ENCODE peak calls at places on chromosomes 12 and 14, in five cellular contexts. V is SK-MEL-5, L is GM04504, M is K562, K is fibroblast of mammary gland. P is an unnamed sample.
A peak's percentile ranks its signal among the peaks of the same experiment; 100 is the strongest.

GRCh38 chr12:131456301-131457027 is 254.4 kb upstream of the SFSWAP start:
- DNase-seq in V (no peak), L (no peak), K (no peak), M (no peak), P (no peak)

GRCh38 chr12:9718968-9719367 is 13.9 kb downstream of the CLECL1 start:
- DNase-seq in K (no peak), V (no peak), M (no peak), L (no peak), P (no peak)

GRCh38 chr14:24080888-24081738 is 9.8 kb downstream of the CPNE6 start:
- DNase-seq in M (peak; percentile 85), V (peak; percentile 38), K (peak; percentile 11), L (no peak), P (peak; percentile 8)

GRCh38 chr14:42513837-42514236 is 907.2 kb downstream of the LRFN5 start:
- DNase-seq in L (no peak), M (no peak), K (no peak), V (no peak), P (no peak)

GRCh38 chr12:109027767-109028166 is 6.9 kb upstream of the SVOP start:
- DNase-seq in M (no peak), K (peak; percentile 11), V (no peak), L (no peak), P (peak; percentile 4)

GRCh38 chr14:105199093-105199492 is 18.0 kb upstream of the NUDT14 start:
- DNase-seq in M (peak; percentile 71), L (no peak), V (no peak), K (peak; percentile 17), P (no peak)

GRCh38 chr12:29207120-29207519 is 58.0 kb downstream of the FAR2 start:
- DNase-seq in L (no peak), V (no peak), M (no peak), K (peak; percentile 13), P (no peak)

GRCh38 chr14:24334431-24335271 is at the start of gene ADCY4:
- DNase-seq in L (no peak), M (no peak), V (no peak), K (no peak), P (no peak)

GRCh38 chr12:131672941-131673330 is 38.0 kb upstream of the SFSWAP start:
- DNase-seq in L (no peak), K (no peak), V (no peak), M (no peak), P (no peak)

GRCh38 chr12:47053991-47054390 is 25.4 kb upstream of the PCED1B start:
- DNase-seq in K (no peak), L (no peak), M (no peak), V (no peak), P (no peak)

GRCh38 chr12:116133149-116133548 is 144.3 kb downstream of the MED13L start:
- DNase-seq in K (peak; percentile 60), V (no peak), L (no peak), M (no peak), P (peak; percentile 33)

GRCh38 chr12:8692573-8692972 is 5.2 kb upstream of the RIMKLB start:
- DNase-seq in V (no peak), K (peak; percentile 15), M (peak; percentile 34), L (no peak), P (peak; percentile 18)

GRCh38 chr12:53060721-53061276 is 10.9 kb downstream of the TNS2 start:
- DNase-seq in K (no peak), L (no peak), V (no peak), M (no peak), P (no peak)

GRCh38 chr12:14665354-14666348 is 30.7 kb downstream of the GUCY2C start:
- DNase-seq in V (no peak), M (no peak), L (no peak), K (no peak), P (no peak)

GRCh38 chr14:51578853-51579252 is 72.9 kb upstream of the FRMD6 start:
- DNase-seq in V (no peak), M (no peak), L (no peak), K (no peak), P (no peak)

GRCh38 chr14:75453817-75454434 is 26.1 kb downstream of the JDP2 start:
- DNase-seq in K (no peak), M (peak; percentile 22), L (no peak), V (no peak), P (no peak)

GRCh38 chr12:77625441-77625840 is 205.3 kb upstream of the NAV3 start:
- DNase-seq in L (peak; percentile 92), V (no peak), K (peak; percentile 95), M (no peak), P (peak; percentile 96)

GRCh38 chr14:76931629-76932402 is 96.7 kb downstream of the IRF2BPL start:
- DNase-seq in L (no peak), V (no peak), K (no peak), M (no peak), P (no peak)

GRCh38 chr14:63857467-63858030 is 4.7 kb downstream of the SYNE2 start:
- DNase-seq in L (no peak), V (no peak), K (peak; percentile 28), M (no peak), P (no peak)

GRCh38 chr12:53096761-53097160 is 706 bp upstream of the IGFBP6 start:
- DNase-seq in V (no peak), L (no peak), M (no peak), K (no peak), P (no peak)

GRCh38 chr12:44509471-44509870 is 366.6 kb downstream of the NELL2 start:
- DNase-seq in K (no peak), M (no peak), L (no peak), V (no peak), P (peak; percentile 13)

GRCh38 chr12:1044697-1045096 is 53.7 kb downstream of the ERC1 start:
- DNase-seq in K (peak; percentile 43), M (no peak), L (peak; percentile 17), V (no peak), P (peak; percentile 52)

GRCh38 chr12:48768736-48769135 is 20.2 kb downstream of the ADCY6 start:
- DNase-seq in L (no peak), V (no peak), K (no peak), M (no peak), P (no peak)

GRCh38 chr12:100481021-100481420 is 7.4 kb downstream of the NR1H4 start:
- DNase-seq in L (no peak), V (no peak), K (no peak), M (no peak), P (no peak)

GRCh38 chr14:85528080-85528881 is 1.7 kb upstream of the FLRT2 start:
- DNase-seq in L (peak; percentile 67), K (peak; percentile 92), M (no peak), V (peak; percentile 87), P (peak; percentile 93)

GRCh38 chr14:33127531-33127930 is 188.9 kb downstream of the NPAS3 start:
- DNase-seq in M (no peak), V (no peak), L (no peak), K (peak; percentile 28), P (no peak)

GRCh38 chr12:106919910-106920544 is 35.7 kb upstream of the TMEM263 start:
- DNase-seq in V (peak; percentile 64), K (peak; percentile 64), L (no peak), M (peak; percentile 52), P (peak; percentile 50)

GRCh38 chr12:51819851-51820720 is 28.4 kb downstream of the FIGNL2 start:
- DNase-seq in M (no peak), V (peak; percentile 57), K (no peak), L (no peak), P (peak; percentile 49)

GRCh38 chr12:52280796-52281560 is 6.5 kb downstream of the KRT86 start:
- DNase-seq in M (no peak), V (peak; percentile 94), K (peak; percentile 98), L (peak; percentile 94), P (peak; percentile 99)

GRCh38 chr12:121383601-121384019 is 16.3 kb upstream of the RNF34 start:
- DNase-seq in L (no peak), V (no peak), M (no peak), K (no peak), P (no peak)

GRCh38 chr12:79252358-79253075 is 387.9 kb downstream of the SYT1 start:
- DNase-seq in M (no peak), K (peak; percentile 7), V (no peak), L (no peak), P (no peak)

GRCh38 chr12:94182971-94183701 is 34.8 kb downstream of the PLXNC1 start:
- DNase-seq in K (no peak), L (no peak), V (no peak), M (no peak), P (no peak)

GRCh38 chr12:121545459-121545858 is 35.4 kb downstream of the KDM2B start:
- DNase-seq in M (no peak), V (no peak), K (no peak), L (no peak), P (no peak)

P was measured in AG10803.